ENCODE peak calls at places on chromosomes 16 and 17, in seven cellular contexts. L is Calu3; N is Caki2; C is NCI-H1105; K is naive B cell; V is stimulated activated naive B cell treated with anti-CD40 and anti-IgM and Interleukin-4, amounts not matched to agents 10 μg/mL and 1 μg/mL and 100 μg/mL, for 72 hours; R is T-cell. Q is an unnamed sample.
A peak's percentile ranks its signal among the peaks of the same experiment; 100 is the strongest.

GRCh38 chr17:19410875-19411291 is at the start of gene RNF112:
- DNase-seq in L (no peak), N (no peak), C (no peak), K (no peak), V (no peak), R (no peak), Q (no peak)

GRCh38 chr17:47719411-47720152 is 13.5 kb upstream of the TBX21 start:
- DNase-seq in L (peak; percentile 52), N (peak; percentile 29), C (no peak), K (no peak), V (no peak), R (no peak), Q (no peak)

GRCh38 chr16:12582696-12583095 is 221.0 kb downstream of the CPPED1 start:
- DNase-seq in L (no peak), N (no peak), C (no peak), K (no peak), V (no peak), R (no peak), Q (no peak)

GRCh38 chr16:70747703-70748631 is 53.0 kb downstream of the VAC14 start:
- DNase-seq in L (peak; percentile 69), N (peak; percentile 64), C (no peak), K (no peak), V (no peak), R (no peak), Q (no peak)

GRCh38 chr16:10668322-10669045 is 26.2 kb downstream of the TEKT5 start:
- DNase-seq in L (peak; percentile 70), N (no peak), C (no peak), K (no peak), V (no peak), R (no peak), Q (no peak)

GRCh38 chr17:56593741-56594527 is 435 bp downstream of the NOG start:
- DNase-seq in L (peak; percentile 55), N (peak; percentile 76), C (peak; percentile 50), K (peak; percentile 16), V (peak; percentile 44), R (no peak), Q (no peak)

GRCh38 chr17:75048396-75048933 is 1.4 kb downstream of the KCTD2 start:
- DNase-seq in L (no peak), N (no peak), C (no peak), K (no peak), V (no peak), R (no peak), Q (no peak)

GRCh38 chr16:31713945-31714898 is 159.4 kb upstream of the ZNF267 start:
- DNase-seq in L (no peak), N (peak; percentile 22), C (no peak), K (no peak), V (no peak), R (no peak), Q (no peak)

GRCh38 chr16:345686-346231 is 6.8 kb downstream of the AXIN1 start:
- DNase-seq in L (no peak), N (no peak), C (no peak), K (no peak), V (no peak), R (no peak), Q (no peak)

GRCh38 chr16:83530293-83530692 is 277.5 kb upstream of the HSBP1 start:
- DNase-seq in L (no peak), N (no peak), C (no peak), K (no peak), V (no peak), R (no peak), Q (no peak)

GRCh38 chr17:76529643-76530488 is 7.6 kb downstream of the CYGB start:
- DNase-seq in L (no peak), N (no peak), C (no peak), K (no peak), V (no peak), R (no peak), Q (no peak)

GRCh38 chr16:12067714-12068401 is 91.3 kb downstream of the SNX29 start:
- DNase-seq in L (peak; percentile 70), N (peak; percentile 61), C (peak; percentile 71), K (peak; percentile 62), V (peak; percentile 39), R (no peak), Q (peak; percentile 72)

GRCh38 chr17:30950669-30951399 is 20.0 kb upstream of the RNF135 start:
- DNase-seq in L (peak; percentile 45), N (peak; percentile 73), C (peak; percentile 76), K (no peak), V (no peak), R (no peak), Q (peak; percentile 89)

GRCh38 chr17:71934520-71934919 is 186.3 kb upstream of the SOX9 start:
- DNase-seq in L (peak; percentile 10), N (no peak), C (no peak), K (no peak), V (no peak), R (no peak), Q (no peak)

GRCh38 chr17:10579270-10579669 is 29.8 kb upstream of the MYH2 start:
- DNase-seq in L (no peak), N (no peak), C (no peak), K (no peak), V (no peak), R (no peak), Q (no peak)

GRCh38 chr17:18045691-18046090 is 6.5 kb downstream of the GID4 start:
- DNase-seq in L (no peak), N (no peak), C (no peak), K (no peak), V (no peak), R (no peak), Q (no peak)